ENCODE peak calls at places on chromosomes 6 and 20, in four cellular contexts. Q, T, W and M are unnamed samples.

GRCh38 chr6:129730477-129731165 is 20.6 kb upstream of the ARHGAP18 start:
- DNase-seq in Q (no peak), T (peak; percentile 11), W (no peak), M (no peak)

GRCh38 chr20:1844723-1845523 is 50.3 kb upstream of the SIRPA start:
- DNase-seq in Q (peak; percentile 64), T (no peak), W (peak; percentile 92), M (no peak)

GRCh38 chr20:7859371-7859802 is 80.9 kb downstream of the HAO1 start:
- DNase-seq in Q (no peak), T (peak; percentile 40), W (peak; percentile 70), M (peak; percentile 52)

GRCh38 chr20:56343861-56344381 is 14.9 kb upstream of the FAM210B start:
- DNase-seq in Q (peak; percentile 21), T (no peak), W (peak; percentile 24), M (no peak)

GRCh38 chr20:48584391-48585249 is 243.2 kb downstream of the PREX1 start:
- DNase-seq in Q (peak; percentile 26), T (no peak), W (no peak), M (no peak)

GRCh38 chr6:75557068-75557467 is 44.6 kb upstream of the SENP6 start:
- DNase-seq in Q (no peak), T (no peak), W (no peak), M (no peak)

GRCh38 chr20:1418335-1418734 is 25.5 kb upstream of the FKBP1A start:
- DNase-seq in Q (no peak), T (no peak), W (peak; percentile 39), M (no peak)

GRCh38 chr6:24313477-24314141 is 44.2 kb downstream of the DCDC2 start:
- DNase-seq in Q (no peak), T (no peak), W (peak; percentile 60), M (no peak)

GRCh38 chr20:235891-236290 is 8.8 kb downstream of the DEFB129 start:
- DNase-seq in Q (no peak), T (no peak), W (no peak), M (no peak)

GRCh38 chr6:14728396-14729024 is 517.4 kb upstream of the JARID2 start:
- DNase-seq in Q (peak; percentile 38), T (no peak), W (peak; percentile 89), M (no peak)

GRCh38 chr20:9617062-9617461 is 102.7 kb downstream of the LAMP5 start:
- DNase-seq in Q (peak; percentile 56), T (peak; percentile 83), W (peak; percentile 66), M (peak; percentile 66)

GRCh38 chr6:36631326-36632046 is 37.3 kb downstream of the SRSF3 start:
- DNase-seq in Q (no peak), T (no peak), W (no peak), M (no peak)